ENCODE peak calls at places on chromosome 19, in four cellular contexts. E, T, L and Y are unnamed samples.

GRCh38 chr19:47901370-47901769 is 15.3 kb upstream of the SULT2A1 start:
- DNase-seq in E (no peak), T (no peak), L (peak; percentile 5), Y (no peak)

GRCh38 chr19:50663280-50663790 is 14.1 kb downstream of the C19orf81 start:
- DNase-seq in E (no peak), T (no peak), L (no peak), Y (no peak)

GRCh38 chr19:45766919-45767346 is 2.1 kb downstream of the SIX5 start:
- DNase-seq in E (no peak), T (no peak), L (peak; percentile 24), Y (no peak)

GRCh38 chr19:29609636-29610035 is 3.6 kb downstream of the POP4 start:
- DNase-seq in E (no peak), T (no peak), L (no peak), Y (no peak)

GRCh38 chr19:19475845-19476828 is 39.2 kb downstream of the TSSK6 start:
- DNase-seq in E (no peak), T (no peak), L (no peak), Y (no peak)

GRCh38 chr19:57949296-57949695 is 1.8 kb upstream of the ZNF256 start:
- DNase-seq in E (no peak), T (no peak), L (no peak), Y (no peak)

GRCh38 chr19:48571378-48572162 is 19.6 kb downstream of the SULT2B1 start:
- DNase-seq in E (no peak), T (no peak), L (no peak), Y (no peak)

GRCh38 chr19:14686411-14686810 is 3.4 kb upstream of the ZNF333 start:
- DNase-seq in E (peak; percentile 47), T (no peak), L (no peak), Y (no peak)

GRCh38 chr19:45645631-45646344 is 6.6 kb upstream of the EML2 start:
- DNase-seq in E (peak; percentile 72), T (peak; percentile 93), L (peak; percentile 82), Y (peak; percentile 93)

GRCh38 chr19:27635401-27635800 is 1577.5 kb downstream of the UQCRFS1 start:
- DNase-seq in E (no peak), T (no peak), L (no peak), Y (no peak)

GRCh38 chr19:29543381-29543780 is 17.6 kb downstream of the VSTM2B start:
- DNase-seq in E (no peak), T (no peak), L (no peak), Y (no peak)

GRCh38 chr19:30811397-30812098 is 439.4 kb downstream of the ZNF536 start:
- DNase-seq in E (no peak), T (no peak), L (no peak), Y (no peak)

GRCh38 chr19:38304866-38305429 is 897 bp downstream of the C19orf33 start:
- DNase-seq in E (no peak), T (no peak), L (peak; percentile 46), Y (no peak)

GRCh38 chr19:48470281-48470680 is 1.1 kb downstream of the CYTH2 start:
- DNase-seq in E (no peak), T (no peak), L (no peak), Y (no peak)

GRCh38 chr19:10915511-10916091 is 12.8 kb downstream of the YIPF2 start:
- DNase-seq in E (no peak), T (no peak), L (no peak), Y (no peak)

GRCh38 chr19:37251308-37252229 is 33.6 kb downstream of the ZNF383 start:
- DNase-seq in E (peak; percentile 74), T (peak; percentile 67), L (peak; percentile 96), Y (peak; percentile 76)

DNA sequence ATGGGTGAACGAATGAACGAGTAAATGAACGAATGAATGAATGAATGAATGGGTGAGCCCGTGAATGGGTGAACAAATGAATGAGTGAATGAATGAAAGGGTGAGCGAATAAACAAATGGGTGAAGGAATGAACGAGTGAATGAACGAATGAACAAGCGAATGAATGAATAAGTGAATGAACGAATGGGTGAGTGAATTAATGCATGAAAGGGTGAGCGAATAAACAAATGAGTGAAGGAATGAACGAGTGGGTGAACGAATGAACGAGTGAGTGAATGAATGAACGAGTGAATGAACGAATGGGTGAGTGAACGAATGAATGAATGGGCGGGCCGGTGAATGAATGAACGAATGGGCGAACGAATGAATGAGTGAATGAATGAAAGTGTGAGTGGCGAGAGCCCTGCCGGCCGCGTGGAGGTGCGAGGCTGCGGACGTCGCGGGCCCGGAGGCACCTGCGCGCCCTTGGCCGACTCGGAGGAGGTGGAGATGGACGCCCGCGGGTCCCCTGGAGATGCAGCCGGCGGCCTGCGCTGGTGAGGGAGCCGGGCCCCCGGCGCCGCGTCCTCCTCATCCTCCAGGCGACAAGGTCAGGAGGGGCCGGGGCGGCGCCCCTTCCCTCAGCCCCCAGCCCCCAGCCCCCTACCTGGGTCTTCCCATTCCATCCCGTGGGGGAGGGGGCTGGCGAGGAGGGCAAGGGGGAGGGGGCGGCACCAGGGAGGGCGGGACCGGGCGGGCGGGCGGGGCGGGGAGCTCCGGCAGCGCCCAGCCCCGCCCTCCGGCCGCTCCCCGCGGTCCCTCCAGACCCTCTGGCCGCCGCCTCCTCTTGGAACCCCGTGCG is 15.4 kb downstream of the ANKRD24 start:
- DNase-seq in E (no peak), T (peak; percentile 57), L (no peak), Y (peak; percentile 63)
- TF ChIP-seq CTCF in E (no peak), T (no peak), L (no peak), Y (no peak)

GRCh38 chr19:6737284-6737872 is at the start of gene GPR108:
- DNase-seq in E (peak; percentile 98), T (peak; percentile 98), L (peak; percentile 100), Y (peak; percentile 97)
- TF ChIP-seq CTCF in E (no peak), T (no peak), L (no peak), Y (no peak)

DNA sequence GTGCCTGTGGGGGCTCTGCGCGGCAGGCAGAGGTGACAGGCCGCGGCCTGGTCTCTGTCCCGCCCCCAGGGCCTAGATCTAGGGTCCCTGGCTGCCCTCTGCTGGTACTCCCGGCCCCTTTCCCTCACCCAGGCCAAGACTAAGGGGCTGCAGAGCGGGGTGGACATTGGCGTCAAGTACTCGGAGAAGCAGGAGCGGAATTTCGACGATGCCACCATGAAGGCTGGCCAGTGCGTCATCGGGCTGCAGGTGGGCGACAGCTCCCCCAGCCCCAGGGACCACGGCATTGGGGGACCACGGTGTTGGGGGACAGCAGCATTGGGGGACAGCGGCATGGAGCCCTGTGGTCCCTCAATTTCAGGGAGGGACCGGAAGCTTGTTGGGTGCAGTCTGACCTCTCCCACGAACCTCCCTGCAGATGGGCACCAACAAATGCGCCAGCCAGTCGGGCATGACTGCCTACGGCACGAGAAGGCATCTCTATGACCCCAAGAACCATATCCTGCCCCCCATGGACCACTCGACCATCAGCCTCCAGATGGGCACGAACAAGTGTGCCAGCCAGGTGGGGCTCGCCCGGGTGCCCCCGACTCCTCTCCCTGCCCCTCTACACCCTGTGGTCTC is 3.8 kb upstream of the ABCA7 start:
- DNase-seq in E (no peak), T (no peak), L (no peak), Y (no peak)
- TF ChIP-seq CTCF in E (no peak), T (no peak), L (no peak), Y (peak; percentile 18)

DNA sequence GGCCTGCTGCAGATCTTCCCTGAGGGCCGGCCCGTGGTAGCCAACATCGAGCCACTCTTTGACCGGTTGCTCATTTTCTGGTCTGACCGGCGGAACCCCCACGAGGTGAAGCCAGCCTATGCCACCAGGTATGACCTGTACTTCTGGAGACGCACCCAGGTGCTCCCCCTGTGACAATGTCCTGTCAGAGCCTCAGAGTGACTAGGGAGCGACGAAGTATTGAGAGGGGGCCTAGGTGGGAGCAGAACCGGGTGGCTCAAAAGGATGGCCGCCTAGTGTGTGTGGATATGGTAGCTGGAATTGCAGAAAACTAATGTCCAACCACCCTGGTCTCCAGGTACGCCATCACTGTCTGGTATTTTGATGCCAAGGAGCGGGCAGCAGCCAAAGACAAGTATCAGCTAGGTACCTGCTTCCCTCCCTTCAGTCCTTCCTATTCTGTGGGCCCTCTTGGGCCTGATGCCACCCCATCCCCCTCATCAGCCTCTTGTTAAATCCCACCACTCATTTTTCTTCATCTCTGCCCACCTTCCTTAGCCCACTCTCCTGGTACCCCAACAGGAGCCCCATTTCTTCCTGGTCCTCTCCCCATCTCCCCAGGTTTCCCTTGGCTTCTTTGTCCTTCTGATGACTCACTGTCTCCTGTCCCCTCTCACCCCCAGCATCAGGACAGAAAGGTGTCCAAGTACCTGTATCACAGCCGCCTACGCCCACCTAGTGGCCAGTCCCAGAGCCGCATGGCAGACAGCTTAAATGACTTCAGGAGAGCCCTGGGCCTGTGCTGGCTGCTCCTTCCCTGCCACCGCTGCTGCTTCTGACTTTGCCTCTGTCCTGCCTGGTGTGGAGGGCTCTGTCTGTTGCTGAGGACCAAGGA is 8.4 kb downstream of the EGLN2 start:
- DNase-seq in E (no peak), T (no peak), L (no peak), Y (no peak)
- TF ChIP-seq CTCF in E (peak; percentile 63), T (peak; percentile 23), L (no peak), Y (no peak)

GRCh38 chr19:17831419-17831888 is 10.1 kb upstream of the INSL3 start:
- DNase-seq in E (no peak), T (no peak), L (no peak), Y (no peak)

GRCh38 chr19:17832443-17833208 is 11.3 kb upstream of the INSL3 start:
- DNase-seq in E (no peak), T (no peak), L (no peak), Y (no peak)

GRCh38 chr19:17830567-17831418 is 9.5 kb upstream of the INSL3 start:
- DNase-seq in E (peak; percentile 36), T (peak; percentile 64), L (peak; percentile 86), Y (peak; percentile 79)

GRCh38 chr19:17826508-17827056 is 5.3 kb upstream of the INSL3 start:
- DNase-seq in E (no peak), T (no peak), L (no peak), Y (no peak)

GRCh38 chr19:17829855-17830566 is 8.7 kb upstream of the INSL3 start:
- DNase-seq in E (no peak), T (no peak), L (peak; percentile 61), Y (no peak)
- TF ChIP-seq CTCF in E (no peak), T (no peak), L (no peak), Y (no peak)

DNA sequence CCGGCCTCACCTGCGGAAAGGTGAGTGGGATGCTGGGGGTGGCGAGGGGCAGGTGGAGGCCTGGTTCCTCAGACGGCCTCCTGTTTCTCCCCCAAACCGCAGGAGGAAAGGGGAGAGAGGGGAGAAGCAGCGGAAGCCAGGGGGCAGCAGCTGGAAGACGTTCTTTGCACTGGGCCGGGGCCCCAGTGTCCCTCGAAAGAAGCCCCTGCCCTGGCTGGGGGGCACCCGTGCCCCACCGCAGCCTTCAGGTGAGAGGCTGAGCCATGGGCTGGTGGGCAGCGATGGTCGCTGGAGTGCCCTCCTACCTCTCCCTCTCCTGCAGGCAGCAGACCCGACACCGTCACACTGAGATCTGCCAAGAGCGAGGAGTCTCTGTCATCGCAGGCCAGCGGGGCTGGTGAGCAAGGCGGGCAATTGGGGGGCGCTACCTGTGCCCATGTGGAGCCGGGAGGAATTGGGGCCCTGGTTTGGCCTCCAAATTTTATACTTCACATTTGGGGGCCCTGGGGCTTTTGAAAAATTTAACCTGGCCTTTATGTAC is 9.8 kb downstream of the ARHGAP33 start:
- DNase-seq in E (no peak), T (no peak), L (no peak), Y (no peak)
- TF ChIP-seq CTCF in E (no peak), T (no peak), L (no peak), Y (no peak)

GRCh38 chr19:5832049-5832448 is 7.5 kb downstream of the FUT6 start:
- DNase-seq in E (no peak), T (no peak), L (no peak), Y (no peak)
- TF ChIP-seq CTCF in E (no peak), T (no peak), L (no peak), Y (no peak)